ENCODE peak calls at places on chromosomes 3 and 15, in nine cellular contexts. A is breast epithelium, J is H1, W is heart left ventricle, H is HepG2, F is A549, B is spleen, Z is GM12892, K is sigmoid colon. L is an unnamed sample.

GRCh38 chr15:63943829-63944680 is 102.2 kb downstream of the DAPK2 start:
- DNase-seq in F (no peak), K (no peak), B (no peak), Z (no peak), J (peak), A (no peak), H (no peak), W (no peak), L (no peak)

GRCh38 chr15:73872370-73872769 is 994 bp upstream of the TBC1D21 start:
- DNase-seq in K (no peak), J (no peak), Z (no peak), B (no peak), F (no peak), W (no peak), H (no peak), A (no peak), L (no peak)

GRCh38 chr3:61199843-61200242 is 51.4 kb downstream of the FHIT start:
- DNase-seq in H (no peak), J (no peak), K (no peak), B (no peak), W (no peak), A (no peak), F (no peak), Z (no peak), L (no peak)

GRCh38 chr15:40320931-40321371 is 2.5 kb upstream of the INAFM2 start:
- DNase-seq in A (no peak), B (peak), F (peak), K (peak), H (peak), W (no peak), Z (no peak), J (no peak), L (no peak)

GRCh38 chr15:74775132-74775562 is 6.7 kb upstream of the CSK start:
- DNase-seq in W (no peak), B (peak), J (no peak), F (no peak), A (no peak), K (no peak), H (no peak), Z (no peak), L (no peak)

GRCh38 chr15:22980189-22981136 is at the start of gene CYFIP1:
- DNase-seq in J (peak), A (peak), W (peak), Z (peak), B (peak), H (peak), F (peak), K (peak), L (peak)

GRCh38 chr3:156425651-156426050 is 129.3 kb downstream of the SSR3 start:
- DNase-seq in B (no peak), Z (no peak), A (no peak), W (no peak), H (no peak), K (no peak), F (no peak), J (no peak), L (no peak)

GRCh38 chr3:52288674-52289073 is 1.0 kb downstream of the GLYCTK start:
- DNase-seq in H (no peak), W (no peak), F (no peak), K (peak), B (no peak), A (no peak), J (no peak), Z (no peak), L (no peak)

GRCh38 chr15:25824618-25825017 is 38.5 kb downstream of the ATP10A start:
- DNase-seq in B (no peak), K (no peak), W (no peak), H (no peak), Z (no peak), A (no peak), J (no peak), F (no peak), L (no peak)

GRCh38 chr3:116112686-116113085 is 332.6 kb downstream of the LSAMP start:
- DNase-seq in Z (no peak), W (no peak), A (no peak), F (no peak), B (no peak), H (no peak), K (no peak), J (no peak), L (no peak)

GRCh38 chr3:150751781-150752263 is 11.1 kb downstream of the SIAH2 start:
- DNase-seq in J (no peak), A (no peak), Z (no peak), K (no peak), B (no peak), H (peak), F (no peak), W (no peak), L (no peak)
- TF ChIP-seq POLR2A in J (no peak), A (no peak), Z (no peak), K (no peak), B (no peak), H (peak), F (no peak), W (no peak), L (no peak)

GRCh38 chr15:90934949-90935751 is at the start of gene UNC45A:
- DNase-seq in J (peak), W (peak), B (peak), H (peak), A (peak), K (peak), F (peak), Z (peak), L (peak)
- TF ChIP-seq POLR2A in J (no peak), W (no peak), B (no peak), H (peak), A (no peak), K (peak), F (peak), Z (peak), L (no peak)

DNA sequence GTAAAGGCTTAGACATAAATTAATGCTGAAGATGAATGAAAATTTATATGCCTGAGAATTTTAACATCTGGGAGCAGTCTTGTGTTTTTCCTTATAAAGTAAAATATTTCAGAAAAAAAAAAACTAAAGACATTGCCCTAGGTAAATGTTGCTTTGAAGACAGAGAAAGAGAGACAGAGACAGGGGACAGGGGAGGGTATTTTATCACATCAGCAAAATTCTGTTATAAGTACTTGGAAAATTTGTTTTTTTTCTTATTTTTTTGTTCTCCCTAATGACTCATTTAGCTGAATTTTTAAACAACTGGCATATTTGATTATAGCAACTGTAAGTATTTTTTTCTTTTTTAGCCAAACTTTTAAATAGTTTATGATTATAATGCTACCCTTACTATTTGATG is 1540.6 kb upstream of the GBE1 start:
- DNase-seq in A (no peak), W (no peak), H (no peak), Z (no peak), B (no peak), J (no peak), K (no peak), F (no peak), L (no peak)
- TF ChIP-seq POLR2A in A (no peak), W (no peak), H (no peak), Z (no peak), B (no peak), J (no peak), K (no peak), F (no peak), L (no peak)

DNA sequence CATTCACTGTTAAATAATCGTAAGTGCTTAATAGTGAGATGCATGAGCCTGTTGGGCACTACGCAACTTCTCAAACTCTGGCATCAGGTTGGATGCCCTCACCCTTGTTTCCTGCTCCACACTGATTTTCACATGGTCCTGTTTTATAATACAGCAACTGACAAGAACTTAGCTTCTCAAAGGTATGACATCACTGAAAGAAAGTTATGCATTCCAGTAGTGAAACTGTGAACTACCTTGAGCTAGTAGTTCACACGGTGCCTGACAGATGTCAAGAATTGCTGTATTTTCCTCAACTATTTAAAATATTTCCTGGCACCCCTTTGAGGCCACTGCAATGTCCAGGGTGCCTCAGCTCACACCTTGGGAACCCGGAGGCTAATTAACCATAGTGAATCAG is 327.5 kb downstream of the RORA start:
- DNase-seq in F (no peak), B (no peak), A (no peak), H (no peak), Z (peak), W (no peak), K (no peak), J (no peak), L (peak)
- TF ChIP-seq POLR2A in F (no peak), B (no peak), A (no peak), H (no peak), Z (no peak), W (no peak), K (no peak), J (no peak), L (no peak)

GRCh38 chr15:80709542-80709941 is 14.4 kb downstream of the ABHD17C start:
- DNase-seq in H (no peak), W (no peak), B (no peak), Z (no peak), F (no peak), K (no peak), J (no peak), A (no peak), L (no peak)
- TF ChIP-seq POLR2A in H (no peak), W (no peak), B (no peak), Z (no peak), F (no peak), K (no peak), J (no peak), A (no peak), L (no peak)

GRCh38 chr3:146161725-146162047 is 702 bp upstream of the PLOD2 start:
- DNase-seq in A (peak), Z (no peak), B (no peak), W (peak), K (peak), J (no peak), F (peak), H (peak), L (no peak)

GRCh38 chr3:146160964-146161724 is at the start of gene PLOD2:
- DNase-seq in J (peak), B (peak), W (peak), K (peak), H (peak), F (peak), Z (peak), A (peak), L (peak)

GRCh38 chr3:146159616-146160232 is 1.3 kb downstream of the PLOD2 start:
- DNase-seq in W (no peak), H (no peak), F (no peak), B (no peak), J (no peak), A (no peak), Z (no peak), K (no peak), L (no peak)

GRCh38 chr3:146159037-146159436 is 1.9 kb downstream of the PLOD2 start:
- DNase-seq in Z (no peak), W (no peak), H (no peak), A (no peak), J (no peak), F (no peak), B (no peak), K (no peak), L (no peak)

DNA sequence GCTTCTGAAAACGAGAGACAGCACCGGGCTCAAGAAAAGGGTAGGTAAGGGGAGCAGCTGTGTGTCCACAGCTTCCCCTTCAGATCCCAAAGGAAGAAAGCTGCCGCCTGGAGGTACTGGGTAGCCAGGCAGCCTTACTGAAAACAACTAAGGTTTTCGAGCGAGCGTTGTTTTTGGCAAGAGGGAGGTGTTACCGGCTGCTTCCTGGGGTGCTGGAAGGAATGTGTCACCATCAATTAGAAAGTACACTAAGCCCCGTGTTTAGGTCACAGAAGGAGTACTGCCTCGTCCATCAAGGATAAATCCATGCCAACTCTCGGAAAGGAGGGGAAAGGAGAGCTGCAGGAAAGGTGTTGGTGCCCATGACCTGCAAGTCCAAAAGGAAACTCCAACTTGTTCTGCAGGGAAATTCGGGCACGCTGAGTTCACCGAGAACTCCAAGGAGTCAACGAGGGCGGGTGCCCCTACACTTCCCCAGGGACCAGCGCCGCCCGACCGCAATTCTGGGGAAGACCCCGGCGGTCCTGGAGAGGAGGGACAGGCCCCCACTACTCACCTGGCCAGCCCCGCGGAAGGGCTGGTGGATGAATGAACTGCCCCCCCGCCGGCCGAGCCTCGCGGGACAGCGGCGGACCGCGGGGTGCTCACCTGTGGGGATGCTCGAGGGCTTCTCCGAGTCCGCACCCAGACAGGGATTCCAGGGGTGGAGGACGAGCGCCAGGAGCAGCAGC is 586 bp downstream of the PLOD2 start:
- DNase-seq in A (peak), B (no peak), K (peak), H (peak), W (peak), F (peak), J (peak), Z (no peak), L (no peak)
- TF ChIP-seq POLR2A in A (peak), B (no peak), K (no peak), H (no peak), W (no peak), F (no peak), J (no peak), Z (no peak), L (no peak)